ENCODE peak calls at places on chromosomes 1 and 21, in seven cellular contexts. One of them, this sample, is unnamed.

GRCh38 chr1:34549199-34549598 is 205.6 kb upstream of the GJB5 start:
- DNase-seq in astrocyte: no peak
- DNase-seq in osteocyte: no peak
- DNase-seq in Panc1: no peak
- DNase-seq in activated CD8-positive, alpha-beta T cell treated with anti-CD3 and anti-CD28 coated beads for 36 hours: peak
- DNase-seq in endothelial cell: peak
- DNase-seq in cardiac muscle cell: peak
- DNase-seq in this sample: no peak

GRCh38 chr1:203306970-203307541 is 1.7 kb downstream of the BTG2 start:
- DNase-seq in astrocyte: peak
- DNase-seq in activated CD8-positive, alpha-beta T cell treated with anti-CD3 and anti-CD28 coated beads for 36 hours: peak
- DNase-seq in Panc1: no peak
- DNase-seq in endothelial cell: no peak
- DNase-seq in cardiac muscle cell: no peak
- DNase-seq in osteocyte: no peak
- DNase-seq in this sample: no peak

GRCh38 chr1:207282496-207283380 is 38.7 kb upstream of the CD55 start:
- DNase-seq in activated CD8-positive, alpha-beta T cell treated with anti-CD3 and anti-CD28 coated beads for 36 hours: peak
- DNase-seq in osteocyte: no peak
- DNase-seq in astrocyte: peak
- DNase-seq in Panc1: no peak
- DNase-seq in cardiac muscle cell: no peak
- DNase-seq in endothelial cell: no peak
- DNase-seq in this sample: no peak

GRCh38 chr1:228937851-228938247 is 202.6 kb downstream of the RHOU start:
- DNase-seq in activated CD8-positive, alpha-beta T cell treated with anti-CD3 and anti-CD28 coated beads for 36 hours: peak
- DNase-seq in astrocyte: no peak
- DNase-seq in osteocyte: no peak
- DNase-seq in cardiac muscle cell: no peak
- DNase-seq in endothelial cell: no peak
- DNase-seq in Panc1: no peak
- DNase-seq in this sample: no peak

GRCh38 chr1:55214903-55215193 is 316 bp downstream of the USP24 start:
- DNase-seq in endothelial cell: peak
- DNase-seq in cardiac muscle cell: peak
- DNase-seq in osteocyte: peak
- DNase-seq in Panc1: no peak
- DNase-seq in astrocyte: peak
- DNase-seq in activated CD8-positive, alpha-beta T cell treated with anti-CD3 and anti-CD28 coated beads for 36 hours: no peak
- DNase-seq in this sample: no peak

GRCh38 chr1:241219449-241219848 is 137.6 kb downstream of the RGS7 start:
- DNase-seq in endothelial cell: no peak
- DNase-seq in astrocyte: no peak
- DNase-seq in osteocyte: no peak
- DNase-seq in Panc1: no peak
- DNase-seq in cardiac muscle cell: no peak
- DNase-seq in activated CD8-positive, alpha-beta T cell treated with anti-CD3 and anti-CD28 coated beads for 36 hours: no peak
- DNase-seq in this sample: no peak

GRCh38 chr1:180586671-180587155 is 27.9 kb downstream of the OVAAL start:
- DNase-seq in astrocyte: peak
- DNase-seq in osteocyte: no peak
- DNase-seq in Panc1: no peak
- DNase-seq in activated CD8-positive, alpha-beta T cell treated with anti-CD3 and anti-CD28 coated beads for 36 hours: no peak
- DNase-seq in cardiac muscle cell: no peak
- DNase-seq in endothelial cell: no peak
- DNase-seq in this sample: no peak

GRCh38 chr1:235650341-235651169 is 971 bp upstream of the GNG4 start:
- DNase-seq in osteocyte: peak
- DNase-seq in Panc1: no peak
- DNase-seq in cardiac muscle cell: peak
- DNase-seq in endothelial cell: peak
- DNase-seq in astrocyte: no peak
- DNase-seq in activated CD8-positive, alpha-beta T cell treated with anti-CD3 and anti-CD28 coated beads for 36 hours: no peak
- DNase-seq in this sample: no peak

GRCh38 chr21:31117046-31117916 is 79.0 kb upstream of the KRTAP19-8 start:
- DNase-seq in cardiac muscle cell: no peak
- DNase-seq in astrocyte: peak
- DNase-seq in osteocyte: no peak
- DNase-seq in endothelial cell: no peak
- DNase-seq in Panc1: peak
- DNase-seq in activated CD8-positive, alpha-beta T cell treated with anti-CD3 and anti-CD28 coated beads for 36 hours: no peak
- DNase-seq in this sample: no peak

GRCh38 chr1:188782220-188782841 is 1695.3 kb downstream of the BRINP3 start:
- DNase-seq in Panc1: peak
- DNase-seq in astrocyte: peak
- DNase-seq in activated CD8-positive, alpha-beta T cell treated with anti-CD3 and anti-CD28 coated beads for 36 hours: peak
- DNase-seq in osteocyte: no peak
- DNase-seq in endothelial cell: peak
- DNase-seq in cardiac muscle cell: peak
- DNase-seq in this sample: no peak

GRCh38 chr1:94982403-94982802 is 55.5 kb upstream of the CNN3 start:
- DNase-seq in astrocyte: no peak
- DNase-seq in osteocyte: no peak
- DNase-seq in cardiac muscle cell: no peak
- DNase-seq in endothelial cell: no peak
- DNase-seq in activated CD8-positive, alpha-beta T cell treated with anti-CD3 and anti-CD28 coated beads for 36 hours: no peak
- DNase-seq in Panc1: no peak
- DNase-seq in this sample: no peak

GRCh38 chr1:53079251-53079650 is 17.2 kb downstream of the PODN start:
- DNase-seq in cardiac muscle cell: no peak
- DNase-seq in activated CD8-positive, alpha-beta T cell treated with anti-CD3 and anti-CD28 coated beads for 36 hours: no peak
- DNase-seq in astrocyte: no peak
- DNase-seq in Panc1: no peak
- DNase-seq in osteocyte: no peak
- DNase-seq in endothelial cell: no peak
- DNase-seq in this sample: no peak

GRCh38 chr1:186536272-186536905 is 75.5 kb upstream of the PDC start:
- DNase-seq in activated CD8-positive, alpha-beta T cell treated with anti-CD3 and anti-CD28 coated beads for 36 hours: no peak
- DNase-seq in endothelial cell: no peak
- DNase-seq in osteocyte: no peak
- DNase-seq in Panc1: no peak
- DNase-seq in astrocyte: peak
- DNase-seq in cardiac muscle cell: no peak
- DNase-seq in this sample: no peak

GRCh38 chr1:235855811-235856429 is 10.8 kb downstream of the LYST start:
- DNase-seq in activated CD8-positive, alpha-beta T cell treated with anti-CD3 and anti-CD28 coated beads for 36 hours: no peak
- DNase-seq in Panc1: no peak
- DNase-seq in osteocyte: no peak
- DNase-seq in astrocyte: no peak
- DNase-seq in cardiac muscle cell: no peak
- DNase-seq in endothelial cell: no peak
- DNase-seq in this sample: no peak

GRCh38 chr1:110672001-110672752 is 2.6 kb downstream of the KCNA3 start:
- DNase-seq in endothelial cell: no peak
- DNase-seq in Panc1: no peak
- DNase-seq in cardiac muscle cell: no peak
- DNase-seq in osteocyte: no peak
- DNase-seq in activated CD8-positive, alpha-beta T cell treated with anti-CD3 and anti-CD28 coated beads for 36 hours: peak
- DNase-seq in astrocyte: no peak
- DNase-seq in this sample: peak

GRCh38 chr1:48681476-48682305 is 95.0 kb downstream of the BEND5 start:
- DNase-seq in osteocyte: no peak
- DNase-seq in endothelial cell: no peak
- DNase-seq in cardiac muscle cell: no peak
- DNase-seq in astrocyte: peak
- DNase-seq in Panc1: no peak
- DNase-seq in activated CD8-positive, alpha-beta T cell treated with anti-CD3 and anti-CD28 coated beads for 36 hours: no peak
- DNase-seq in this sample: no peak

GRCh38 chr1:234730542-234731370 is 120.8 kb upstream of the IRF2BP2 start:
- DNase-seq in osteocyte: no peak
- DNase-seq in cardiac muscle cell: no peak
- DNase-seq in astrocyte: no peak
- DNase-seq in activated CD8-positive, alpha-beta T cell treated with anti-CD3 and anti-CD28 coated beads for 36 hours: peak
- DNase-seq in endothelial cell: no peak
- DNase-seq in Panc1: no peak
- DNase-seq in this sample: no peak

GRCh38 chr1:180165509-180166435 is 11.1 kb downstream of the QSOX1 start:
- DNase-seq in activated CD8-positive, alpha-beta T cell treated with anti-CD3 and anti-CD28 coated beads for 36 hours: no peak
- DNase-seq in osteocyte: no peak
- DNase-seq in astrocyte: no peak
- DNase-seq in cardiac muscle cell: no peak
- DNase-seq in Panc1: no peak
- DNase-seq in endothelial cell: no peak
- DNase-seq in this sample: no peak

GRCh38 chr1:35202048-35202719 is 9.2 kb upstream of the SFPQ start:
- DNase-seq in osteocyte: peak
- DNase-seq in Panc1: peak
- DNase-seq in activated CD8-positive, alpha-beta T cell treated with anti-CD3 and anti-CD28 coated beads for 36 hours: peak
- DNase-seq in endothelial cell: peak
- DNase-seq in astrocyte: peak
- DNase-seq in cardiac muscle cell: peak
- DNase-seq in this sample: peak

GRCh38 chr1:37793773-37794371 is at the start of gene MANEAL:
- DNase-seq in Panc1: no peak
- DNase-seq in osteocyte: peak
- DNase-seq in cardiac muscle cell: peak
- DNase-seq in endothelial cell: peak
- DNase-seq in activated CD8-positive, alpha-beta T cell treated with anti-CD3 and anti-CD28 coated beads for 36 hours: peak
- DNase-seq in astrocyte: peak
- DNase-seq in this sample: no peak

GRCh38 chr21:33968082-33968997 is 52.7 kb upstream of the ATP5PO start:
- DNase-seq in astrocyte: peak
- DNase-seq in cardiac muscle cell: peak
- DNase-seq in activated CD8-positive, alpha-beta T cell treated with anti-CD3 and anti-CD28 coated beads for 36 hours: peak
- DNase-seq in osteocyte: peak
- DNase-seq in Panc1: no peak
- DNase-seq in endothelial cell: peak
- DNase-seq in this sample: peak

GRCh38 chr1:76625887-76626286 is 241.4 kb upstream of the ST6GALNAC5 start:
- DNase-seq in cardiac muscle cell: no peak
- DNase-seq in Panc1: no peak
- DNase-seq in activated CD8-positive, alpha-beta T cell treated with anti-CD3 and anti-CD28 coated beads for 36 hours: no peak
- DNase-seq in osteocyte: no peak
- DNase-seq in astrocyte: no peak
- DNase-seq in endothelial cell: no peak
- DNase-seq in this sample: no peak

GRCh38 chr1:109091196-109092193 is 931 bp downstream of the TMEM167B start:
- DNase-seq in astrocyte: peak
- DNase-seq in Panc1: no peak
- DNase-seq in activated CD8-positive, alpha-beta T cell treated with anti-CD3 and anti-CD28 coated beads for 36 hours: peak
- DNase-seq in osteocyte: no peak
- DNase-seq in cardiac muscle cell: no peak
- DNase-seq in endothelial cell: no peak
- DNase-seq in this sample: no peak

GRCh38 chr21:25329227-25329626 is 278.1 kb downstream of the MRPL39 start:
- DNase-seq in cardiac muscle cell: no peak
- DNase-seq in osteocyte: no peak
- DNase-seq in endothelial cell: no peak
- DNase-seq in Panc1: no peak
- DNase-seq in activated CD8-positive, alpha-beta T cell treated with anti-CD3 and anti-CD28 coated beads for 36 hours: no peak
- DNase-seq in astrocyte: peak
- DNase-seq in this sample: peak

GRCh38 chr1:155124503-155125463 is 2.9 kb upstream of the EFNA1 start:
- DNase-seq in activated CD8-positive, alpha-beta T cell treated with anti-CD3 and anti-CD28 coated beads for 36 hours: no peak
- DNase-seq in Panc1: no peak
- DNase-seq in osteocyte: no peak
- DNase-seq in endothelial cell: peak
- DNase-seq in cardiac muscle cell: no peak
- DNase-seq in astrocyte: peak
- DNase-seq in this sample: no peak

GRCh38 chr1:181737056-181737455 is 253.7 kb downstream of the CACNA1E start:
- DNase-seq in endothelial cell: no peak
- DNase-seq in Panc1: no peak
- DNase-seq in cardiac muscle cell: no peak
- DNase-seq in osteocyte: no peak
- DNase-seq in activated CD8-positive, alpha-beta T cell treated with anti-CD3 and anti-CD28 coated beads for 36 hours: no peak
- DNase-seq in astrocyte: no peak
- DNase-seq in this sample: no peak
- TF ChIP-seq CTCF in endothelial cell: no peak
- TF ChIP-seq CTCF in Panc1: no peak
- TF ChIP-seq CTCF in cardiac muscle cell: no peak
- TF ChIP-seq CTCF in osteocyte: no peak
- TF ChIP-seq CTCF in activated CD8-positive, alpha-beta T cell treated with anti-CD3 and anti-CD28 coated beads for 36 hours: no peak
- TF ChIP-seq CTCF in astrocyte: no peak
- TF ChIP-seq CTCF in this sample: no peak

GRCh38 chr1:10948463-10948775 is 64.0 kb upstream of the TARDBP start:
- DNase-seq in astrocyte: no peak
- DNase-seq in activated CD8-positive, alpha-beta T cell treated with anti-CD3 and anti-CD28 coated beads for 36 hours: no peak
- DNase-seq in endothelial cell: no peak
- DNase-seq in Panc1: no peak
- DNase-seq in osteocyte: no peak
- DNase-seq in cardiac muscle cell: no peak
- DNase-seq in this sample: no peak
- TF ChIP-seq CTCF in astrocyte: no peak
- TF ChIP-seq CTCF in activated CD8-positive, alpha-beta T cell treated with anti-CD3 and anti-CD28 coated beads for 36 hours: no peak
- TF ChIP-seq CTCF in endothelial cell: no peak
- TF ChIP-seq CTCF in Panc1: no peak
- TF ChIP-seq CTCF in osteocyte: no peak
- TF ChIP-seq CTCF in cardiac muscle cell: no peak
- TF ChIP-seq CTCF in this sample: no peak

DNA sequence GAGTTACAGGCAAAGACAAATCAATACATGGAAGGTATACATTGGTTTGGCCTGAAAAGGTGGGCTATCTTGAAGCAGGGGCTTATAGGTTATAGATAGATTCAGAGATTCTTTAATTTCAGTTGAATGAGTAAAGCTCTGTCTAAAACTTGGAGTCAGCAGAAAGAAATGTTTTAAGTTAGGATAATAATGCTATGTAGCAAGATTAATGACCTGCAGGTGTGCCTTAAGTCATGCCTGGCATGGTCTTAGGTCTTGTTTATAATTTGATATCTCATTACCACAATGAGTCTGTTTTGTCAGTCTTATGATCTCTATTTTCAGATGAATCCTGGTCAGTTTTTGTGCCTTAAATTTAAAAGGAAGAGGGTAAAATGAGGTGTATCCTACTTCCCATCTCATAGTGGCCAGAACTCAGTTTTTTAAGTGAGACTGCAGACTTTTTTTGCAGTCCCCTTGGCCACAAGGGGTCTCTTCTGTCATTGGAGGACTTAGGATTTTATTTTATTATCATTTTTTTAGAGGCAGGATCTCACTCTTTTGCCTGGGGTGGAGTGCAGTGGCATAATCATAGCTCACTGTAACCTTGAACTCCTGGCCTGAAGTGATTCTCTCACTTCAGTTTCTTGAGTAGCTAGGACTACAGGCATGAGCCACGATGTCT is 21.3 kb upstream of the PGBD2 start:
- DNase-seq in activated CD8-positive, alpha-beta T cell treated with anti-CD3 and anti-CD28 coated beads for 36 hours: no peak
- DNase-seq in astrocyte: peak
- DNase-seq in osteocyte: no peak
- DNase-seq in Panc1: no peak
- DNase-seq in endothelial cell: no peak
- DNase-seq in cardiac muscle cell: no peak
- DNase-seq in this sample: no peak
- TF ChIP-seq CTCF in activated CD8-positive, alpha-beta T cell treated with anti-CD3 and anti-CD28 coated beads for 36 hours: no peak
- TF ChIP-seq CTCF in astrocyte: no peak
- TF ChIP-seq CTCF in osteocyte: no peak
- TF ChIP-seq CTCF in Panc1: peak
- TF ChIP-seq CTCF in endothelial cell: peak
- TF ChIP-seq CTCF in cardiac muscle cell: no peak
- TF ChIP-seq CTCF in this sample: peak

DNA sequence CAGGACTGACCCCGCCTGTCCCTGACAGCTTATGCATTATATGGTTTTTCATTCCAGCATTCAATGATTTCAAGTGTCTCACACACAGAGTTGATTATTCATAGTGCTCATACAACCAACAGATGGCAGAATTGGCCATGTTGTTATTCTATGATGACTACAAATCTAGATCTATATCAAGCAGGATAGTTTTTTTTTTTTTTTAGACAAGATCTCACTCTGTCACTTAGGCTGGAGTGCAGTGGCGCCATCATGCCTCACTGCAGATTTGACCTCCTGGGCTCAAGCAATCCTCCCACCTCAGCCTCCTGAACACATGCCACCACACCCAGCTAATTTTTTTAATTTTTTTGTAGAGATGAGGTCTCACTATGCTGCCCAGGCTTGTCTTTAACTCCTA is 40.1 kb upstream of the LRRC8D start:
- DNase-seq in Panc1: peak
- DNase-seq in activated CD8-positive, alpha-beta T cell treated with anti-CD3 and anti-CD28 coated beads for 36 hours: peak
- DNase-seq in osteocyte: no peak
- DNase-seq in endothelial cell: no peak
- DNase-seq in cardiac muscle cell: no peak
- DNase-seq in astrocyte: peak
- DNase-seq in this sample: no peak
- TF ChIP-seq CTCF in Panc1: peak
- TF ChIP-seq CTCF in activated CD8-positive, alpha-beta T cell treated with anti-CD3 and anti-CD28 coated beads for 36 hours: peak
- TF ChIP-seq CTCF in osteocyte: peak
- TF ChIP-seq CTCF in endothelial cell: no peak
- TF ChIP-seq CTCF in cardiac muscle cell: peak
- TF ChIP-seq CTCF in astrocyte: peak
- TF ChIP-seq CTCF in this sample: peak